ENCODE peak calls at places on chromosomes 4 and X, in seven cellular contexts. L is adipocyte, F is spleen, S is psoas muscle, N is lung, R is transverse colon, G is sigmoid colon. I is an unnamed sample.

GRCh38 chrX:143757375-143757774 is 36.8 kb upstream of the SPANXN2 start:
- DNase-seq in L (no peak), F (no peak), S (no peak), N (no peak), R (no peak), G (no peak), I (no peak)

GRCh38 chr4:38980903-38981676 is 51.1 kb downstream of the TMEM156 start:
- DNase-seq in L (peak; percentile 69), F (no peak), S (no peak), N (no peak), R (no peak), G (no peak), I (no peak)

GRCh38 chr4:67051000-67051789 is 494.1 kb downstream of the CENPC start:
- DNase-seq in L (no peak), F (no peak), S (no peak), N (no peak), R (no peak), G (no peak), I (peak; percentile 52)

GRCh38 chr4:86484241-86484640 is 109.9 kb upstream of the PTPN13 start:
- DNase-seq in L (no peak), F (no peak), S (no peak), N (no peak), R (no peak), G (no peak), I (no peak)

GRCh38 chrX:95056901-95057300 is 1382.9 kb downstream of the FAM133A start:
- DNase-seq in L (peak; percentile 53), F (no peak), S (no peak), N (no peak), R (no peak), G (no peak), I (peak; percentile 93)

GRCh38 chr4:39541987-39542632 is 14.9 kb upstream of the UGDH start:
- DNase-seq in L (no peak), F (no peak), S (no peak), N (no peak), R (no peak), G (no peak), I (no peak)

GRCh38 chr4:103204114-103204513 is 6.0 kb upstream of the CENPE start:
- DNase-seq in L (peak; percentile 50), F (no peak), S (no peak), N (no peak), R (no peak), G (no peak), I (peak; percentile 39)

GRCh38 chr4:74190919-74191397 is 33.0 kb downstream of the MTHFD2L start:
- DNase-seq in L (no peak), F (no peak), S (no peak), N (no peak), R (no peak), G (no peak), I (no peak)

GRCh38 chr4:16021804-16022560 is 59.0 kb upstream of the FGFBP2 start:
- DNase-seq in L (no peak), F (no peak), S (no peak), N (no peak), R (no peak), G (no peak), I (no peak)

GRCh38 chr4:25088342-25088952 is 57.7 kb upstream of the LGI2 start:
- DNase-seq in L (peak; percentile 8), F (no peak), S (no peak), N (no peak), R (no peak), G (no peak), I (no peak)

GRCh38 chrX:86149089-86149488 is 838 bp downstream of the DACH2 start:
- DNase-seq in L (no peak), F (no peak), S (no peak), N (no peak), R (no peak), G (no peak), I (no peak)

DNA sequence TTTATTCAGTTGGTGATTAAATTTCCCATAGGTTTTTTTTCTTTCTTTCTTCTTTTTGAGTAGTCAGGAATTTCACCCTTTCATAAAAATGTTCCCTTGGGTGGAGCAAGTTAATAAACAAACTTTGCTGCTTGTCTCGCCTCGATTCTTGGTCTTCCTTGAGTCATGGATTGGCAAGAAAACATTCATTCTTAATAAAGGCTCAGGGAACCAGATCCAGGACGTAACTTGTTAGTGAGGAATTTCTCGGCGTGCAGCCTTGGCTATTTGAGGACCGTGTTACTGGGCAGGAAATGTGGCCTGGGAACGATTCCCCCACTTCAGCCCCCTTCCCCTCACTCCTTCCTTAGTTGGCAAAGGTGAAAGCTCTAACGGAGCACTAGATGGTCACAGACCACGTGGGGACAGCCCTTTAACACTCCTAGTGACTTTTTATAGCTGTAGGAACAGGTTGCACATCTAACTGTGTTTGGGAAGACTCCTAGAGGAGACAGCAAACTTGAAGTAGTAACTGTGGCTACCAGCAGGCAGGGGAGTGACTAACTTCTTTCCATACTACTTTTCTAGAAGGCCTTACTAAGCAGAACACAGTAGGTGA is 106.8 kb downstream of the UCHL1 start:
- DNase-seq in L (peak; percentile 73), F (peak; percentile 51), S (peak; percentile 74), N (peak; percentile 44), R (no peak), G (no peak), I (peak; percentile 44)
- H3K4me3 ChIP-seq in L (peak overlapping the region; percentile 60), F (peak overlapping the region; percentile 5), S (peak overlapping the region; percentile 90), N (no peak overlapping the region), R (no peak overlapping the region), G (no peak overlapping the region), I (peak overlapping the region; percentile 0)

GRCh38 chr4:56874918-56875317 is 32.8 kb upstream of the REST start:
- DNase-seq in L (no peak), F (no peak), S (no peak), N (no peak), R (no peak), G (no peak), I (no peak)

GRCh38 chr4:56874166-56874565 is 33.5 kb upstream of the REST start:
- DNase-seq in L (no peak), F (no peak), S (no peak), N (no peak), R (peak; percentile 56), G (no peak), I (peak; percentile 94)

GRCh38 chr4:56876264-56876663 is 31.4 kb upstream of the REST start:
- DNase-seq in L (no peak), F (no peak), S (no peak), N (no peak), R (no peak), G (no peak), I (no peak)

GRCh38 chr4:56870927-56871326 is 36.8 kb upstream of the REST start:
- DNase-seq in L (peak; percentile 91), F (no peak), S (no peak), N (no peak), R (no peak), G (no peak), I (no peak)

DNA sequence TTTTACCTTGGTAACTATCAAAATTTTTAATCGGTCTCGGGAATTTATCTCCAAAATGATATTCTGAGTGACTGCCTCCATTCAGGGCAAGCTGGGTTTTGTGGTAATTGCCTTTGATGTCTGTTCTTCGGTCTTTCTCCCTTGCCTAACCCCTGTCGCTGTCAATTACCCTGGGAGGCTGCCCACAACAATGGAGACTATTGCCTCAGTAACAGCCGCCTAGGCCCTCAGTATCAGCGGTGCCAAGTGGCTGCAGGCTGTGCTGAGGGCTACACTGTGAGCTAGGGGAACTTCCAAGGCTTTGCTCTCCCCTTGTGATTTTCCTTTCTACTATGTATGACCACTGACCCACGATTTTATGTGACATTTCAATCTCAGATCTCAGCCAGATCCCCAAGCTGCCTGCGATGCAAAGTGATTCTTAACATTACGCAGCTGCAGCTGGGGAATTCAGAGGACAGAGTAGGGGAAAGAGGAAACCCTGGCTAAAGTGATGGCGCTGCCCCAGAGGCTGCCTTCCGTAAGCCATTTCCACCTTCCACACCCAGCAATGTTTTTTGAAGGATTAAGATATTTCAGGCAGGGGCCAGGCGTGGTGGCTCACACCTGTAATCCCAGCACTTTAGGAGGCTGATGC is 36.2 kb upstream of the REST start:
- DNase-seq in L (peak; percentile 88), F (no peak), S (peak; percentile 57), N (no peak), R (no peak), G (no peak), I (no peak)
- H3K4me1 ChIP-seq in L (peaks cover 16% of the 10 kb centered on the region), F (peaks cover 13% of the 10 kb centered on the region), S (no peaks in the 10 kb centered on the region), N (no peaks in the 10 kb centered on the region), R (no peaks in the 10 kb centered on the region), G (no peaks in the 10 kb centered on the region), I (peaks cover 9% of the 10 kb centered on the region)

GRCh38 chr4:105625214-105625613 is 72.8 kb downstream of the ARHGEF38 start:
- DNase-seq in L (no peak), F (no peak), S (no peak), N (no peak), R (no peak), G (no peak), I (no peak)

GRCh38 chr4:105626846-105627245 is 74.4 kb downstream of the ARHGEF38 start:
- DNase-seq in L (no peak), F (no peak), S (no peak), N (no peak), R (no peak), G (no peak), I (no peak)

GRCh38 chr4:105630670-105631655 is 77.5 kb downstream of the INTS12 start:
- DNase-seq in L (no peak), F (no peak), S (no peak), N (no peak), R (no peak), G (no peak), I (peak; percentile 89)

GRCh38 chr4:105624530-105624929 is 72.1 kb downstream of the ARHGEF38 start:
- DNase-seq in L (peak; percentile 11), F (no peak), S (peak; percentile 74), N (no peak), R (no peak), G (no peak), I (no peak)

GRCh38 chr4:105627620-105628019 is 75.2 kb downstream of the ARHGEF38 start:
- DNase-seq in L (no peak), F (no peak), S (no peak), N (no peak), R (no peak), G (no peak), I (peak; percentile 38)
- H3K27me3 ChIP-seq in L (no peaks in the 10 kb centered on the region), F (no peaks in the 10 kb centered on the region), S (no peaks in the 10 kb centered on the region), N (no peaks in the 10 kb centered on the region), R (no peaks in the 10 kb centered on the region), G (no peaks in the 10 kb centered on the region), I (no peaks in the 10 kb centered on the region)

GRCh38 chrX:119467842-119468185 is 430 bp upstream of the SLC25A5 start:
- DNase-seq in L (no peak), F (no peak), S (no peak), N (no peak), R (no peak), G (no peak), I (no peak)

GRCh38 chrX:119466970-119467369 is 1.3 kb upstream of the SLC25A5 start:
- DNase-seq in L (no peak), F (no peak), S (no peak), N (no peak), R (no peak), G (no peak), I (no peak)

GRCh38 chrX:119468186-119468929 is at the start of gene SLC25A5:
- DNase-seq in L (peak; percentile 87), F (peak; percentile 96), S (peak; percentile 91), N (peak; percentile 78), R (peak; percentile 88), G (peak; percentile 93), I (peak; percentile 89)

GRCh38 chrX:119468930-119469635 is 839 bp downstream of the SLC25A5 start:
- DNase-seq in L (peak; percentile 92), F (peak; percentile 97), S (peak; percentile 94), N (peak; percentile 85), R (peak; percentile 93), G (peak; percentile 93), I (peak; percentile 82)

DNA sequence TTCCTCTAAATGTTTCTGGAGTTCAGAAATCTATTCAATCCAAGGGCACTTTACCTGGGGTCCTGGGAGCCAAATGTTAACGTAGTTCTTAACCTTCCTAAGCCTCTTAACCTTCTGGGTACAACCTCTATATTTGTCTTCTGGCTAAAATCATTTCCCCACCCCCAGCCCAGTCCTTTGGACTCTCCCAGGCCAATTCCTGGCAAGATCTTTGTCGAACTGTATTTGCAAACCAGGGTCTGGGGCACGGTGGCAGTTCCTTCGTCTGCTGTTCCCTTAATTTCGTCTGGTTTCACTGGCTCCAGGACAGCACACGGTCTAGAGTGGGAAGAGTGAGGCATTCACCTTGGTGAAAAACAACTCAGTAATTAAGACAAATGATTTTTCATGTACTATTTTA is 811 bp upstream of the SLC25A5 start:
- DNase-seq in L (no peak), F (no peak), S (no peak), N (no peak), R (no peak), G (no peak), I (no peak)
- H3K4me3 ChIP-seq in L (peak overlapping the region; percentile 89), F (no peak overlapping the region), S (peak overlapping the region; percentile 85), N (no peak overlapping the region), R (no peak overlapping the region), G (no peak overlapping the region), I (peak overlapping the region; percentile 95)

I was measured in HAP-1.